ENCODE peak calls at places on chromosomes 6 and 20, in ten cellular contexts. O, E, K, D, F, S, W, B, C and I are unnamed samples.

GRCh38 chr6:28719275-28719940 is 193.7 kb downstream of the GPX5 start:
- DNase-seq in O (no peak), E (no peak), K (peak; percentile 50), D (peak; percentile 12), F (peak; percentile 69), S (no peak), W (no peak), B (no peak), C (peak; percentile 58), I (no peak)

GRCh38 chr6:75065524-75065923 is 140.3 kb downstream of the COL12A1 start:
- DNase-seq in O (no peak), E (no peak), K (peak; percentile 25), D (peak; percentile 43), F (peak; percentile 72), S (no peak), W (no peak), B (no peak), C (no peak), I (no peak)

GRCh38 chr20:38094968-38095689 is 61.6 kb downstream of the RPRD1B start:
- DNase-seq in O (no peak), E (no peak), K (no peak), D (peak; percentile 58), F (no peak), S (no peak), W (no peak), B (no peak), C (no peak), I (no peak)

GRCh38 chr6:127690092-127690491 is 113.1 kb downstream of the C6orf58 start:
- DNase-seq in O (no peak), E (no peak), K (peak; percentile 28), D (peak; percentile 55), F (peak; percentile 12), S (no peak), W (no peak), B (no peak), C (no peak), I (no peak)

GRCh38 chr20:32359633-32360332 is 1.7 kb downstream of the ASXL1 start:
- DNase-seq in O (no peak), E (no peak), K (peak; percentile 31), D (peak; percentile 40), F (peak; percentile 22), S (no peak), W (no peak), B (no peak), C (no peak), I (no peak)

GRCh38 chr6:2810092-2810671 is 31.5 kb downstream of the SERPINB1 start:
- DNase-seq in O (no peak), E (no peak), K (peak; percentile 17), D (no peak), F (no peak), S (no peak), W (no peak), B (no peak), C (no peak), I (no peak)

GRCh38 chr6:154868143-154868594 is 126.9 kb upstream of the TIAM2 start:
- DNase-seq in O (no peak), E (no peak), K (peak; percentile 76), D (peak; percentile 78), F (peak; percentile 48), S (no peak), W (no peak), B (no peak), C (peak; percentile 47), I (no peak)

GRCh38 chr20:40241944-40242343 is 447.1 kb downstream of the MAFB start:
- DNase-seq in O (no peak), E (no peak), K (no peak), D (no peak), F (no peak), S (no peak), W (no peak), B (no peak), C (no peak), I (no peak)

GRCh38 chr6:117481278-117481925 is 1.1 kb upstream of the DCBLD1 start:
- DNase-seq in O (no peak), E (no peak), K (no peak), D (no peak), F (no peak), S (no peak), W (no peak), B (no peak), C (no peak), I (no peak)

GRCh38 chr20:62918137-62918536 is 8.2 kb downstream of the DIDO1 start:
- DNase-seq in O (no peak), E (no peak), K (no peak), D (no peak), F (no peak), S (no peak), W (no peak), B (no peak), C (no peak), I (no peak)

GRCh38 chr6:108942556-108943492 is 94.6 kb downstream of the ARMC2 start:
- DNase-seq in O (no peak), E (no peak), K (no peak), D (no peak), F (no peak), S (no peak), W (peak; percentile 59), B (no peak), C (no peak), I (no peak)

GRCh38 chr20:18719426-18719825 is 94.2 kb upstream of the SCP2D1 start:
- DNase-seq in O (no peak), E (no peak), K (peak; percentile 56), D (no peak), F (peak; percentile 53), S (no peak), W (no peak), B (no peak), C (no peak), I (no peak)

GRCh38 chr6:108960601-108961000 is 112.4 kb downstream of the ARMC2 start:
- DNase-seq in O (no peak), E (no peak), K (no peak), D (no peak), F (no peak), S (no peak), W (no peak), B (no peak), C (no peak), I (no peak)

GRCh38 chr20:46205349-46205748 is 87.2 kb downstream of the CD40 start:
- DNase-seq in O (no peak), E (no peak), K (no peak), D (no peak), F (no peak), S (no peak), W (no peak), B (no peak), C (no peak), I (no peak)

GRCh38 chr6:65450451-65450850 is 256.6 kb downstream of the EYS start:
- DNase-seq in O (no peak), E (no peak), K (no peak), D (no peak), F (no peak), S (no peak), W (no peak), B (no peak), C (no peak), I (no peak)

GRCh38 chr6:134714679-134715078 is 235.2 kb downstream of the ALDH8A1 start:
- DNase-seq in O (no peak), E (no peak), K (peak; percentile 35), D (no peak), F (no peak), S (no peak), W (no peak), B (no peak), C (no peak), I (no peak)

GRCh38 chr6:106253731-106254130 is 71.8 kb downstream of the ATG5 start:
- DNase-seq in O (no peak), E (no peak), K (peak; percentile 31), D (peak; percentile 32), F (no peak), S (no peak), W (no peak), B (no peak), C (no peak), I (no peak)

GRCh38 chr6:4004249-4004648 is 74.7 kb downstream of the FAM217A start:
- DNase-seq in O (no peak), E (no peak), K (peak; percentile 29), D (no peak), F (no peak), S (no peak), W (no peak), B (no peak), C (no peak), I (no peak)

GRCh38 chr6:11552390-11552789 is 14.8 kb downstream of the TMEM170B start:
- DNase-seq in O (no peak), E (no peak), K (no peak), D (no peak), F (no peak), S (no peak), W (no peak), B (no peak), C (no peak), I (no peak)

GRCh38 chr6:47083586-47084047 is 41.5 kb upstream of the ADGRF1 start:
- DNase-seq in O (no peak), E (peak; percentile 85), K (peak; percentile 36), D (peak; percentile 99), F (peak; percentile 19), S (no peak), W (no peak), B (peak; percentile 74), C (no peak), I (peak; percentile 70)

GRCh38 chr6:108916026-108916689 is 67.9 kb downstream of the ARMC2 start:
- DNase-seq in O (no peak), E (no peak), K (no peak), D (no peak), F (no peak), S (no peak), W (no peak), B (no peak), C (no peak), I (no peak)

GRCh38 chr20:63658749-63659187 is 656 bp downstream of the RTEL1 start:
- DNase-seq in O (no peak), E (no peak), K (peak; percentile 40), D (peak; percentile 57), F (peak; percentile 20), S (no peak), W (no peak), B (no peak), C (no peak), I (no peak)

GRCh38 chr6:170347975-170348374 is 41.4 kb downstream of the FAM120B start:
- DNase-seq in O (no peak), E (no peak), K (no peak), D (no peak), F (no peak), S (no peak), W (no peak), B (no peak), C (no peak), I (no peak)

GRCh38 chr6:101578306-101578705 is 184.8 kb downstream of the GRIK2 start:
- DNase-seq in O (no peak), E (no peak), K (no peak), D (no peak), F (no peak), S (no peak), W (no peak), B (no peak), C (no peak), I (no peak)

GRCh38 chr6:142030115-142030619 is 102.6 kb upstream of the GJE1 start:
- DNase-seq in O (no peak), E (no peak), K (peak; percentile 76), D (peak; percentile 51), F (peak; percentile 48), S (no peak), W (no peak), B (no peak), C (no peak), I (no peak)

GRCh38 chr6:33162471-33162870 is 29.8 kb downstream of the COL11A2 start:
- DNase-seq in O (no peak), E (no peak), K (no peak), D (no peak), F (no peak), S (no peak), W (no peak), B (no peak), C (no peak), I (no peak)

GRCh38 chr6:110409794-110410193 is 5.6 kb downstream of the DDO start:
- DNase-seq in O (no peak), E (no peak), K (no peak), D (no peak), F (no peak), S (no peak), W (no peak), B (no peak), C (no peak), I (no peak)

GRCh38 chr20:25257130-25257529 is 9.2 kb downstream of the PYGB start:
- DNase-seq in O (no peak), E (no peak), K (no peak), D (no peak), F (no peak), S (no peak), W (no peak), B (no peak), C (no peak), I (no peak)